ENCODE peak calls at places on chromosome 15, in ten cellular contexts. A, I, L, Y, M, C, O, G, R and J are unnamed samples.

GRCh38 chr15:62770111-62770660 is 272.4 kb upstream of the TPM1 start:
- DNase-seq in A (no peak), R (no peak), O (no peak), M (no peak), I (no peak), C (no peak), Y (no peak), G (no peak), L (no peak), J (no peak)

GRCh38 chr15:70647396-70647795 is 116.0 kb downstream of the UACA start:
- DNase-seq in Y (no peak), A (no peak), I (no peak), C (no peak), G (no peak), R (no peak), L (no peak), O (no peak), M (no peak), J (no peak)

GRCh38 chr15:101712078-101712477 is 12.2 kb downstream of the TARS3 start:
- DNase-seq in R (no peak), Y (no peak), I (no peak), C (no peak), L (no peak), A (no peak), M (no peak), O (no peak), G (no peak), J (no peak)

GRCh38 chr15:40763801-40764765 is at the start of gene GCHFR:
- DNase-seq in G (peak; percentile 86), O (peak; percentile 95), Y (peak; percentile 90), I (peak; percentile 51), M (peak; percentile 89), R (peak; percentile 92), A (peak; percentile 73), L (no peak), C (peak; percentile 86), J (peak; percentile 81)

GRCh38 chr15:93029613-93030429 is 59.2 kb downstream of the RGMA start:
- DNase-seq in M (peak; percentile 68), L (no peak), O (peak; percentile 63), Y (no peak), A (no peak), I (no peak), G (peak; percentile 49), C (peak; percentile 26), R (peak; percentile 67), J (no peak)

GRCh38 chr15:63063877-63064409 is 21.4 kb downstream of the TPM1 start:
- DNase-seq in A (no peak), I (no peak), O (no peak), L (no peak), M (no peak), R (no peak), Y (no peak), G (no peak), C (no peak), J (no peak)

GRCh38 chr15:100928632-100929280 is 9.6 kb downstream of the LRRK1 start:
- DNase-seq in C (no peak), O (peak; percentile 51), M (no peak), A (no peak), G (no peak), R (no peak), Y (peak; percentile 63), L (no peak), I (no peak), J (no peak)

GRCh38 chr15:97023131-97023844 is 692.8 kb downstream of the NR2F2 start:
- DNase-seq in A (no peak), Y (no peak), R (no peak), C (no peak), I (no peak), L (no peak), O (no peak), G (no peak), M (no peak), J (no peak)

GRCh38 chr15:75947117-75947516 is 43.4 kb downstream of the FBXO22 start:
- DNase-seq in Y (no peak), G (no peak), R (no peak), C (no peak), M (no peak), A (peak; percentile 27), O (no peak), L (no peak), I (no peak), J (no peak)

GRCh38 chr15:75943713-75944215 is 40.1 kb downstream of the FBXO22 start:
- DNase-seq in O (no peak), I (no peak), G (no peak), L (no peak), A (no peak), C (no peak), R (no peak), Y (no peak), M (no peak), J (no peak)

GRCh38 chr15:75943246-75943645 is 39.6 kb downstream of the FBXO22 start:
- DNase-seq in C (no peak), M (no peak), O (no peak), L (no peak), G (no peak), A (no peak), R (no peak), I (no peak), Y (no peak), J (no peak)

GRCh38 chr15:75948761-75949296 is 45.2 kb downstream of the FBXO22 start:
- DNase-seq in L (no peak), I (no peak), G (no peak), R (no peak), C (no peak), Y (no peak), O (no peak), M (no peak), A (no peak), J (no peak)

GRCh38 chr15:75945953-75946352 is 42.3 kb downstream of the FBXO22 start:
- DNase-seq in A (no peak), L (no peak), O (no peak), I (no peak), Y (no peak), C (no peak), R (no peak), M (no peak), G (no peak), J (no peak)
- TF ChIP-seq EP300 in A (no peak), L (no peak), O (no peak), I (no peak), Y (no peak), C (no peak), R (no peak), M (no peak), G (no peak), J (no peak)

GRCh38 chr15:98953000-98953776 is 54.4 kb downstream of the PGPEP1L start:
- DNase-seq in Y (no peak), M (no peak), L (peak; percentile 80), O (no peak), A (no peak), I (no peak), C (no peak), R (peak; percentile 46), G (no peak), J (no peak)

GRCh38 chr15:98955331-98955730 is 52.3 kb downstream of the PGPEP1L start:
- DNase-seq in L (no peak), A (no peak), Y (no peak), G (no peak), R (peak; percentile 65), M (peak; percentile 82), O (no peak), C (peak; percentile 50), I (peak; percentile 22), J (no peak)

GRCh38 chr15:98952381-98952803 is 55.2 kb downstream of the PGPEP1L start:
- DNase-seq in R (peak; percentile 30), I (no peak), C (no peak), M (no peak), Y (no peak), L (peak; percentile 95), G (no peak), O (no peak), A (no peak), J (peak; percentile 59)

GRCh38 chr15:98954411-98954810 is 53.2 kb downstream of the PGPEP1L start:
- DNase-seq in O (no peak), R (peak; percentile 67), I (peak; percentile 64), G (no peak), Y (peak; percentile 60), M (peak; percentile 96), C (peak; percentile 71), A (no peak), L (peak; percentile 24), J (no peak)

DNA sequence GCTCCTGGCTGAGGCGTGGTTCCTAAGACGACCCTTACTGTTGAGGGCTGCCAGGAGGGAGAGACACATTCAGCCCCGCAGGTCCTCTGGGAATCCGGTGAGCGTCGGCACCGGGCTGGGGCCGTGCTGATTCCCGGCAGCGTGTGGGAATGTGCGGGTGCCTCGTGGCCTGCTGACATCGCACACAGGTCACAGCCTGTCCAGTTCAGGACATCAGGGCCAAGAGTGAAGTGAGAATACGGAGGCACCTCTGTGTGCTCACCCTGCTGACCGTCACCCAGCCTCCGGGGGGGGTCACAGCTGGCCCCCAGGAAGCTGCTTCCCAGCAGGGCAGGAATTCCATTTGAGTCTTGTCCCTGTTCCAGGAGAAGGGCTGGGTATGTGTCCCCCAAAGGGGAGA is 53.6 kb downstream of the PGPEP1L start:
- DNase-seq in G (no peak), Y (no peak), R (no peak), C (no peak), M (no peak), O (peak; percentile 76), I (no peak), A (no peak), L (no peak), J (no peak)
- H3K4me3 ChIP-seq in G (no peak overlapping the region), Y (no peak overlapping the region), R (no peak overlapping the region), C (no peak overlapping the region), M (no peak overlapping the region), O (no peak overlapping the region), I (no peak overlapping the region), A (no peak overlapping the region), L (no peak overlapping the region), J (no peak overlapping the region)

DNA sequence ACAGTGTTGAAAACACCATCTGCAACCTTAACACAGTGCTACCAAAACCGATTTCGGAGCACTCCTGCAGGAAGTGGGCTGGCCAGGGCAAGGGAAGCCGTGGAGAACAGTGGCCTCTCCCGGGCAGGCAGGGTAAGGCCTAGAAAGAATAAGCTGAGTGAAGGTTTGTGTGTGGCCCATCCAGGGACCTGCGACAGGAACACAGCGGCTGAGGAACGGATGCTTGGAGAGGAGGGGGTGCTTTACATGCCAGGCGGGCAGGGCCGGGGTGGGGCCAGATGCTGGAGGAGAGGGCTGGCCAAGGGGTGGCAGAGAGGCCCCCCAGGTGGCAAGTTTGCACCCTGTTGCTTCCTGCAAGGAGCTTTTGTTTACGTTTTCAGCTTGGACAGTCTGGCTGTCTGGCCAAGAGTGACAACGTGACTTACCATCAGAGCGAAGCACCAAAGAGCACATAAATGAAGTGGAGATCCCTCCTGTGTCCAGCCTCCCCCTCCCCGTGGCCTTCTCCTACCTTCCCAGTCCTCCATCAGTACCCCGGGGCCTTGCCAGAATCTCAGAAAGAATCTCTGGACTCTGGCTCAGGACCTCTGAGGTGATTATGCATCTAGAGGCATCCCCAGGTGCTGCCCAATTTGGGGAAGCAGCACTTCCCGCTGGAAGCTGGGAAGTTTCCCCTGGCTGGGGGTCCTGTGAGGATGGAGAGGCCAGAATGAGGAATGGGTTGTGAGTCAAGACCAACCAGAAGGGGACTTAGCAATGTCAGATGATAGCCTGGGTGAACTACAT is 156.4 kb downstream of the PGPEP1L start:
- DNase-seq in C (peak; percentile 68), R (peak; percentile 80), O (peak; percentile 75), G (peak; percentile 78), A (peak; percentile 89), L (no peak), I (peak; percentile 69), M (peak; percentile 90), Y (peak; percentile 82), J (peak; percentile 83)
- TF ChIP-seq EP300 in C (no peak), R (no peak), O (no peak), G (no peak), A (peak; percentile 25), L (no peak), I (peak; percentile 60), M (no peak), Y (no peak), J (no peak)

GRCh38 chr15:79978694-79979519 is 7.9 kb upstream of the BCL2A1 start:
- DNase-seq in Y (no peak), L (peak; percentile 95), C (no peak), G (no peak), A (no peak), I (peak; percentile 55), O (no peak), M (no peak), R (no peak), J (no peak)
- H3K4me3 ChIP-seq in Y (no peak overlapping the region), L (peak overlapping the region; percentile 47), C (no peak overlapping the region), G (no peak overlapping the region), A (no peak overlapping the region), I (no peak overlapping the region), O (no peak overlapping the region), M (no peak overlapping the region), R (no peak overlapping the region), J (no peak overlapping the region)